ENCODE peak calls at places on chromosomes 13 and 19, in seven cellular contexts. One of them, this sample, is unnamed.

GRCh38 chr19:8321760-8322637 is 703 bp downstream of the RPS28 start:
- DNase-seq in PC-9: no peak
- DNase-seq in endodermal cell: no peak
- DNase-seq in hepatocyte: no peak
- DNase-seq in brain microvascular endothelial cell: no peak
- DNase-seq in testis: no peak
- DNase-seq in tibial artery: no peak
- DNase-seq in this sample: no peak

GRCh38 chr19:17473041-17473440 is 2.7 kb downstream of the SLC27A1 start:
- DNase-seq in testis: no peak
- DNase-seq in endodermal cell: no peak
- DNase-seq in brain microvascular endothelial cell: peak; percentile 75
- DNase-seq in PC-9: peak; percentile 87
- DNase-seq in tibial artery: no peak
- DNase-seq in hepatocyte: no peak
- DNase-seq in this sample: no peak

GRCh38 chr19:45446944-45447343 is 20.9 kb upstream of the FOSB start:
- DNase-seq in tibial artery: no peak
- DNase-seq in hepatocyte: peak; percentile 10
- DNase-seq in endodermal cell: no peak
- DNase-seq in testis: peak; percentile 52
- DNase-seq in brain microvascular endothelial cell: no peak
- DNase-seq in PC-9: no peak
- DNase-seq in this sample: peak; percentile 91

GRCh38 chr19:45790942-45791341 is 1.7 kb downstream of the DMWD start:
- DNase-seq in hepatocyte: no peak
- DNase-seq in brain microvascular endothelial cell: no peak
- DNase-seq in tibial artery: no peak
- DNase-seq in PC-9: no peak
- DNase-seq in testis: no peak
- DNase-seq in endodermal cell: no peak
- DNase-seq in this sample: no peak

GRCh38 chr13:106178816-106179215 is 356.6 kb downstream of the EFNB2 start:
- DNase-seq in hepatocyte: no peak
- DNase-seq in brain microvascular endothelial cell: no peak
- DNase-seq in PC-9: no peak
- DNase-seq in tibial artery: no peak
- DNase-seq in testis: no peak
- DNase-seq in endodermal cell: no peak
- DNase-seq in this sample: no peak

GRCh38 chr13:76503756-76504155 is 382.4 kb downstream of the KCTD12 start:
- DNase-seq in hepatocyte: no peak
- DNase-seq in testis: no peak
- DNase-seq in PC-9: no peak
- DNase-seq in tibial artery: no peak
- DNase-seq in brain microvascular endothelial cell: no peak
- DNase-seq in endodermal cell: no peak
- DNase-seq in this sample: no peak

GRCh38 chr19:4425531-4425930 is 23.1 kb downstream of the CHAF1A start:
- DNase-seq in tibial artery: no peak
- DNase-seq in hepatocyte: no peak
- DNase-seq in testis: no peak
- DNase-seq in endodermal cell: no peak
- DNase-seq in PC-9: no peak
- DNase-seq in brain microvascular endothelial cell: peak; percentile 90
- DNase-seq in this sample: no peak

GRCh38 chr19:49347835-49348234 is 12.6 kb downstream of the CD37 start:
- DNase-seq in tibial artery: no peak
- DNase-seq in brain microvascular endothelial cell: peak; percentile 54
- DNase-seq in endodermal cell: peak; percentile 86
- DNase-seq in PC-9: peak; percentile 58
- DNase-seq in hepatocyte: peak; percentile 23
- DNase-seq in testis: peak; percentile 54
- DNase-seq in this sample: peak; percentile 62

GRCh38 chr19:45103200-45103624 is 10.2 kb downstream of the PPP1R37 start:
- DNase-seq in PC-9: no peak
- DNase-seq in testis: peak; percentile 53
- DNase-seq in tibial artery: no peak
- DNase-seq in hepatocyte: no peak
- DNase-seq in brain microvascular endothelial cell: no peak
- DNase-seq in endodermal cell: peak; percentile 58
- DNase-seq in this sample: no peak

GRCh38 chr13:107329991-107330390 is 762.1 kb upstream of the ARGLU1 start:
- DNase-seq in tibial artery: no peak
- DNase-seq in brain microvascular endothelial cell: no peak
- DNase-seq in hepatocyte: no peak
- DNase-seq in PC-9: no peak
- DNase-seq in endodermal cell: no peak
- DNase-seq in testis: no peak
- DNase-seq in this sample: no peak

GRCh38 chr19:32800757-32801156 is 68.8 kb downstream of the SLC7A9 start:
- DNase-seq in endodermal cell: peak; percentile 71
- DNase-seq in tibial artery: no peak
- DNase-seq in PC-9: no peak
- DNase-seq in brain microvascular endothelial cell: no peak
- DNase-seq in testis: no peak
- DNase-seq in hepatocyte: no peak
- DNase-seq in this sample: no peak
- H3K27ac ChIP-seq in endodermal cell: no peak overlapping the region
- H3K27ac ChIP-seq in tibial artery: no peak overlapping the region
- H3K27ac ChIP-seq in PC-9: no peak overlapping the region
- H3K27ac ChIP-seq in brain microvascular endothelial cell: no peak overlapping the region
- H3K27ac ChIP-seq in testis: no peak overlapping the region
- H3K27ac ChIP-seq in hepatocyte: no peak overlapping the region
- H3K27ac ChIP-seq in this sample: no peak overlapping the region

GRCh38 chr19:41637484-41637883 is 10.6 kb upstream of the CEACAM4 start:
- DNase-seq in brain microvascular endothelial cell: no peak
- DNase-seq in testis: no peak
- DNase-seq in endodermal cell: no peak
- DNase-seq in tibial artery: no peak
- DNase-seq in hepatocyte: no peak
- DNase-seq in PC-9: no peak
- DNase-seq in this sample: no peak

GRCh38 chr19:41646589-41647204 is 19.8 kb upstream of the CEACAM4 start:
- DNase-seq in brain microvascular endothelial cell: no peak
- DNase-seq in endodermal cell: peak; percentile 76
- DNase-seq in tibial artery: no peak
- DNase-seq in PC-9: no peak
- DNase-seq in testis: peak; percentile 28
- DNase-seq in hepatocyte: no peak
- DNase-seq in this sample: no peak

GRCh38 chr19:41638624-41639023 is 11.8 kb upstream of the CEACAM4 start:
- DNase-seq in endodermal cell: no peak
- DNase-seq in testis: no peak
- DNase-seq in hepatocyte: no peak
- DNase-seq in tibial artery: no peak
- DNase-seq in brain microvascular endothelial cell: no peak
- DNase-seq in PC-9: no peak
- DNase-seq in this sample: no peak

DNA sequence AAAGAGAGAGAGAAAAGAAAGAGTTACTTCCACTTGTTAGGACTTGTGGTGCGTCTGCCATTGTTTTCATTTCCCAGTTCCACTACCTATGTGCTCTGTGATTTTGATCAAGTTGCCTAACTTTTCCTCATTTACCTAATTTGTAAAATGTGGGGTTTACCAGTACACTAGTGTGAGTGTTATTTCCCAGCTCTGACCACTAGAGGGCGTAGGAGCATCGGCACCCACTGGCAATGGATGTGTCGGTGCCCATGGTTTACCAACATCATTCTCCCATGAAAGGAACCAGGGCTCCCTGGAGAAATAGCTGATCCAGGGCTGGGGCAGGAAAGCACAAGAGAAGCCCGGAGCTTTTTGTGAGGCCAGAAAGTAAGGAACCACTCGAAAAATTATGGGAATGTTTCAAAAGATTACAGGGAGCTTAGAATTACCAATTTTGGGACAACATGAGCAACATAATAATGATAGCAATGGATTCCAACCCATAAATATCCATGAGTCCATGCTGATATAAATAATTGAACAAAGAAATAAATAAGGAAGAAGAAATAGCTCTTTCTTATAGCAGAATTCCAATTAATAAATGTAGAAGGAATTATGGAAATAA is 15.1 kb upstream of the CEACAM4 start:
- DNase-seq in tibial artery: no peak
- DNase-seq in brain microvascular endothelial cell: peak; percentile 64
- DNase-seq in PC-9: peak; percentile 50
- DNase-seq in hepatocyte: peak; percentile 33
- DNase-seq in endodermal cell: peak; percentile 89
- DNase-seq in testis: peak; percentile 86
- DNase-seq in this sample: peak; percentile 79
- TF ChIP-seq CTCF in tibial artery: peak; percentile 38
- TF ChIP-seq CTCF in brain microvascular endothelial cell: peak; percentile 91
- TF ChIP-seq CTCF in PC-9: peak; percentile 96
- TF ChIP-seq CTCF in hepatocyte: peak; percentile 45
- TF ChIP-seq CTCF in endodermal cell: peak; percentile 83
- TF ChIP-seq CTCF in testis: peak; percentile 81
- TF ChIP-seq CTCF in this sample: peak; percentile 92

DNA sequence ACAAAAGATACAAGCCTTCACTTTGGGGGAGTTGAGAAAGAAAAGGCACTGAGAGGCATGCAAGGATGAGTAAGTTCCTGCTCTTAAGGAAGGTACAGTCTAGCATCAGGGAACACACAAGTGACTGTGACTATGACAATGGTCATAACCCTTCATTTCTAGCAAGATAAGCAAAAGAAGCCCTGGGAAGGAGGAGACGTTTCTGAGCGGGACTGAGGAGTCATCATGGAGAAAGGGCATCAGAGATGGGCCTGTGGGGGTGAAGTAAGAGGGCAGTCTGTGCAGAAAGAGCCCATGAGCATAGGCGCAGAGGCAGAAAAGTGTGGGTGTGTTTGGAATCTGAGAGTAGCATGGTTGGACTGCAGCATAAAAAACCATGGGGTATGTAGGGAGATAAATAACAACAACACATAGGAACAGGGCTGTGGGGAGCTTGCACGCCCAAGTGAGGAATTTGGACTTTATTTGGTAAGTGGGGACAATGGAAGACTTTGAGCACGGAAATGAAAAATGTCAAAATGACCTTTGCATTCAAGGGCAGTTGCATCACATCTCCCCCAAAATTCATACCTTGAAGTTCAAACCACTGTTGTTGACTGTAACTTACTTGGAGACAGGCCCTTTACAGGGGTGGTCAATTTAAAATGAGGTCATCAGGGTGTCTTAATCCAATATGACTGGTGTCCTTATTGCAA is 86.7 kb downstream of the MBNL2 start:
- DNase-seq in PC-9: no peak
- DNase-seq in hepatocyte: no peak
- DNase-seq in testis: no peak
- DNase-seq in brain microvascular endothelial cell: peak; percentile 17
- DNase-seq in endodermal cell: no peak
- DNase-seq in tibial artery: no peak
- DNase-seq in this sample: no peak
- H3K27ac ChIP-seq in PC-9: no peak overlapping the region
- H3K27ac ChIP-seq in hepatocyte: peak overlapping the region; percentile 61
- H3K27ac ChIP-seq in testis: no peak overlapping the region
- H3K27ac ChIP-seq in brain microvascular endothelial cell: peak overlapping the region; percentile 23
- H3K27ac ChIP-seq in endodermal cell: peak overlapping the region; percentile 92
- H3K27ac ChIP-seq in tibial artery: no peak overlapping the region
- H3K27ac ChIP-seq in this sample: no peak overlapping the region

DNA sequence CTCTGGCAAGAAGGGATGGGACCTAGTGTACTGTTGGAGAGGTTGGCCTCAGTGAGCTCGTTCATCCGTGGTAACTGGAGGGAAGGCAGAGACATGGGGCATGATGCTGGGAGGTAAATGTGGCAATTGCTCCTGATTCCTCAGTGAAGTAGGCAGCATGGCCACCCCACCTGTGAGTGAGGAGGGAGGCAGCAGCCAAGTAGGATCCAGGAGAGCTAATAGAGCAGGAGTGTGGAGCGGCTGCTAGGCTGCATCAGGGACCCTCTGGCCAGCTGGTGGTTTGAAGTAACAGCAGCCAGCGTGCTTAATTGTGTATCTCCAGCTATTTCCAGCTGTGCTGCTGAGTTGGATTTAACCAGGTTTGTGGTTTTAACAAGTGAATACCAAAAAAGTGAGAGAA is 24.7 kb downstream of the TM9SF2 start:
- DNase-seq in PC-9: no peak
- DNase-seq in brain microvascular endothelial cell: no peak
- DNase-seq in hepatocyte: no peak
- DNase-seq in tibial artery: no peak
- DNase-seq in endodermal cell: no peak
- DNase-seq in testis: no peak
- DNase-seq in this sample: no peak
- TF ChIP-seq CTCF in PC-9: no peak
- TF ChIP-seq CTCF in brain microvascular endothelial cell: no peak
- TF ChIP-seq CTCF in hepatocyte: no peak
- TF ChIP-seq CTCF in tibial artery: no peak
- TF ChIP-seq CTCF in endodermal cell: no peak
- TF ChIP-seq CTCF in testis: no peak
- TF ChIP-seq CTCF in this sample: no peak

GRCh38 chr19:2663920-2664571 is 38.4 kb downstream of the GNG7 start:
- DNase-seq in hepatocyte: no peak
- DNase-seq in tibial artery: no peak
- DNase-seq in PC-9: no peak
- DNase-seq in endodermal cell: no peak
- DNase-seq in brain microvascular endothelial cell: no peak
- DNase-seq in testis: peak; percentile 86
- DNase-seq in this sample: no peak
- H3K27ac ChIP-seq in hepatocyte: no peak overlapping the region
- H3K27ac ChIP-seq in tibial artery: no peak overlapping the region
- H3K27ac ChIP-seq in PC-9: no peak overlapping the region
- H3K27ac ChIP-seq in endodermal cell: no peak overlapping the region
- H3K27ac ChIP-seq in brain microvascular endothelial cell: no peak overlapping the region
- H3K27ac ChIP-seq in testis: peak overlapping the region; percentile 43
- H3K27ac ChIP-seq in this sample: no peak overlapping the region

DNA sequence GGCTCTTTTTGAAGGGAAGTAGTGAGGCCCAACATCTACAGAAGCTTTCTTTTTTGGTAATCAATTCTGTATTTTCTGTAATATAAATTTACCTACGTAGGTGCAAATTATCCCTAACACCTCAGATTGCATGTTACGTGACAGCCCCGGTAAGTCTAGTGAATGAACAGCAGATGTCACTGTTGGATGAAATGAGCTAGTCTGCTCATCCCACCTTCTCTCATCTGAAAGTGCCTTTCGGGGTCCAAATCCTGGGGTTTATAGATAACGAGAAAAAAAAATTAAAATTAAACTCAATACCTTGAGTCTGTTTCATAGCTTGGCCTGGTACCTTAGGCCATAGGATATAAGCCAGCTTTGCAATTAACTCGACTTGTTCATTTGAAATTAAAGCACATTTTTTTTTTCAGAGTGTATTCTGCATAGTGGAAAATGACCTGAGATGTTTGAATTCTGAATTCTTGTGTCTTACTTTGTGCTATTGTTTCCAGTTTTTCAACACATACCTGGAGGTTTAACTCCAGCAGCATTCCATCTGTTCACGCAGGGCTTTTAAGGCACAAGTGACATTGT is 548.2 kb downstream of the GPC5 start:
- DNase-seq in PC-9: no peak
- DNase-seq in tibial artery: no peak
- DNase-seq in endodermal cell: no peak
- DNase-seq in brain microvascular endothelial cell: no peak
- DNase-seq in testis: peak; percentile 16
- DNase-seq in hepatocyte: peak; percentile 57
- DNase-seq in this sample: peak; percentile 3
- TF ChIP-seq CTCF in PC-9: peak; percentile 65
- TF ChIP-seq CTCF in tibial artery: no peak
- TF ChIP-seq CTCF in endodermal cell: peak; percentile 83
- TF ChIP-seq CTCF in brain microvascular endothelial cell: peak; percentile 72
- TF ChIP-seq CTCF in testis: peak; percentile 26
- TF ChIP-seq CTCF in hepatocyte: peak; percentile 79
- TF ChIP-seq CTCF in this sample: peak; percentile 51